ENCODE peak calls at places on chromosomes 1 and 21, in six cellular contexts. C is AG10803; I is CD8-positive, alpha-beta T cell; E is prostate gland; A is AG09309; D is neural progenitor cell. U is an unnamed sample.

GRCh38 chr1:184929711-184930202 is 44.6 kb downstream of the NIBAN1 start:
- DNase-seq in C (no peak), I (no peak), E (peak; percentile 93), A (no peak), D (no peak), U (peak; percentile 92)

GRCh38 chr1:145889722-145890121 is 4.1 kb upstream of the ANKRD35 start:
- DNase-seq in C (no peak), I (no peak), E (no peak), A (no peak), D (peak; percentile 15), U (peak; percentile 40)

GRCh38 chr1:224106568-224107281 is 7.2 kb upstream of the FBXO28 start:
- DNase-seq in C (peak; percentile 45), I (no peak), E (peak; percentile 59), A (no peak), D (peak; percentile 64), U (peak; percentile 66)

GRCh38 chr1:212856755-212857154 is 1.3 kb upstream of the FLVCR1 start:
- DNase-seq in C (no peak), I (no peak), E (no peak), A (no peak), D (no peak), U (no peak)

GRCh38 chr1:46757256-46757955 is 38.5 kb upstream of the EFCAB14 start:
- DNase-seq in C (no peak), I (no peak), E (peak; percentile 42), A (no peak), D (peak; percentile 28), U (peak; percentile 75)

GRCh38 chr21:35814858-35815619 is 245.3 kb downstream of the SETD4 start:
- DNase-seq in C (peak; percentile 8), I (no peak), E (no peak), A (no peak), D (no peak), U (peak; percentile 41)

GRCh38 chr1:4120557-4121292 is 220.7 kb upstream of the C1orf174 start:
- DNase-seq in C (no peak), I (no peak), E (no peak), A (no peak), D (no peak), U (no peak)

GRCh38 chr1:175889044-175889443 is 145.6 kb upstream of the TNR start:
- DNase-seq in C (peak; percentile 11), I (no peak), E (no peak), A (no peak), D (no peak), U (no peak)

GRCh38 chr1:96634863-96635262 is 86.7 kb upstream of the PTBP2 start:
- DNase-seq in C (no peak), I (no peak), E (no peak), A (no peak), D (no peak), U (peak; percentile 18)

GRCh38 chr1:113394043-113394862 is 3.9 kb downstream of the MAGI3 start:
- DNase-seq in C (no peak), I (no peak), E (no peak), A (no peak), D (no peak), U (no peak)

GRCh38 chr1:155086182-155086741 is 7.6 kb downstream of the EFNA3 start:
- DNase-seq in C (peak; percentile 37), I (peak; percentile 71), E (peak; percentile 61), A (no peak), D (peak; percentile 76), U (peak; percentile 60)

GRCh38 chr1:172966844-172967540 is 83.7 kb downstream of the TNFSF18 start:
- DNase-seq in C (no peak), I (no peak), E (no peak), A (no peak), D (no peak), U (peak; percentile 57)

GRCh38 chr21:18350216-18350615 is 53.4 kb downstream of the TMPRSS15 start:
- DNase-seq in C (peak; percentile 0), I (no peak), E (no peak), A (no peak), D (no peak), U (no peak)

GRCh38 chr1:18440385-18441226 is 40.1 kb upstream of the KLHDC7A start:
- DNase-seq in C (no peak), I (no peak), E (no peak), A (no peak), D (no peak), U (peak; percentile 14)

DNA sequence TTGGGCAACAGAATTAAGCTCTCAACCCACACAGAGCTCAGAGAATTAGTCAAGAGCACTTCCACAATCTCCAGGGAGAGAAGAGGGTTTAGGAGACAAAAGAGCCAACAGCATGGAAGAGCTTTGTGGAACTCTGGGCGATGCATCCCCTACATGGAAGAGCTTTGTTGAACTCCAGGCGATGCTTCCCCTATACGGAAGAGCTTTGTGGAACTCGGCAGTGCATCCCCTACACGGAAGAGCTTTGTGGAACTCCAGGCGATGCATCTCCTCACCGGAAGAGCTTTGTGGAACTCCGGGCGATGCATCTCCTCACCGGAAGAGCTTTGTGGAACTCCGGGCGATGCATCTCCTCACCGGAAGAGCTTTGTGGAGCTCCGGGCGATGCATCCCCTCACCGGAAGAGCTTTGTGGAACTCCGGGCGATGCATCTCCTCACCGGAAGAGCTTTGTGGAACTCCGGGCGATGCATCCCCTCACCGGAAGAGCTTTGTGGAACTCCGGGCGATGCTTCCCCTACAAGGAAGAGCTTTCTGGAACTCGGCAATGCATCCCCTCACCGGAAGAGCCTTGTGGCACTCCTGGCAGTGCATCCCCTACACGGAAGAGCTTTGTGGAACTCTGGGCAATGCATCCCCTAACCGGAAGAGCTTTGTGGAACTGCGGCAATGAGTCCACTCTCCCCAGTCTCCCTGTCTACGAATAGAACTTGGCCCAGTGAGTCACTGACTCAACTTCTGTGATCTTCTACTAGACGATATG is 422.8 kb downstream of the KIF26B start:
- DNase-seq in C (no peak), I (no peak), E (no peak), A (no peak), D (peak; percentile 23), U (no peak)
- TF ChIP-seq CTCF in C (no peak), I (no peak), E (no peak), A (no peak), D (no peak), U (no peak)

GRCh38 chr21:29121759-29122158 is 8.7 kb upstream of the MAP3K7CL start:
- DNase-seq in C (no peak), I (no peak), E (no peak), A (no peak), D (no peak), U (no peak)

GRCh38 chr21:29130234-29130993 is at the start of gene MAP3K7CL:
- DNase-seq in C (peak; percentile 100), I (no peak), E (no peak), A (peak; percentile 99), D (no peak), U (peak; percentile 97)

GRCh38 chr21:29125979-29126378 is 4.5 kb upstream of the MAP3K7CL start:
- DNase-seq in C (no peak), I (no peak), E (no peak), A (no peak), D (no peak), U (no peak)

GRCh38 chr21:29125199-29125598 is 5.2 kb upstream of the MAP3K7CL start:
- DNase-seq in C (no peak), I (no peak), E (no peak), A (no peak), D (no peak), U (no peak)

DNA sequence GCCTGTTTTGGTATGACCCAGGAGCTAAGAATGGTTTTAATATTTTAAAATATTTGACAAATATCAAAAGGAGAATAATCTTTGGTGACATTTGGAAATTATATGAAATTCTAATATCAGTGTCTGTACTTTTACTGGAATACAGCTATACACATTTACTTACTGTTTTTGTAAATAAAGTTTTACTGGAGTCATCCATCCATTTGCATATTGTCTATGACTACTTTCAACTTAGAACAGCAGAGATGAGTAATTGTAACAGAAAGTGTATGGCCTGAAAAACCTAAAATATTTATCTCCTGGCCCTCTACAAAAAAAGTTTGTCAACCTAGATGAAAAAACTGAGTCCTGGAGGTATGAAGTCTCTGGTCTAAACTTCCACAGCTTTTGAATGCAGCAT is 5.8 kb upstream of the MAP3K7CL start:
- DNase-seq in C (no peak), I (no peak), E (no peak), A (no peak), D (no peak), U (no peak)
- H3K4me3 ChIP-seq in C (no peak overlapping the region), I (no peak overlapping the region), E (no peak overlapping the region), A (no peak overlapping the region), D (no peak overlapping the region), U (no peak overlapping the region)

DNA sequence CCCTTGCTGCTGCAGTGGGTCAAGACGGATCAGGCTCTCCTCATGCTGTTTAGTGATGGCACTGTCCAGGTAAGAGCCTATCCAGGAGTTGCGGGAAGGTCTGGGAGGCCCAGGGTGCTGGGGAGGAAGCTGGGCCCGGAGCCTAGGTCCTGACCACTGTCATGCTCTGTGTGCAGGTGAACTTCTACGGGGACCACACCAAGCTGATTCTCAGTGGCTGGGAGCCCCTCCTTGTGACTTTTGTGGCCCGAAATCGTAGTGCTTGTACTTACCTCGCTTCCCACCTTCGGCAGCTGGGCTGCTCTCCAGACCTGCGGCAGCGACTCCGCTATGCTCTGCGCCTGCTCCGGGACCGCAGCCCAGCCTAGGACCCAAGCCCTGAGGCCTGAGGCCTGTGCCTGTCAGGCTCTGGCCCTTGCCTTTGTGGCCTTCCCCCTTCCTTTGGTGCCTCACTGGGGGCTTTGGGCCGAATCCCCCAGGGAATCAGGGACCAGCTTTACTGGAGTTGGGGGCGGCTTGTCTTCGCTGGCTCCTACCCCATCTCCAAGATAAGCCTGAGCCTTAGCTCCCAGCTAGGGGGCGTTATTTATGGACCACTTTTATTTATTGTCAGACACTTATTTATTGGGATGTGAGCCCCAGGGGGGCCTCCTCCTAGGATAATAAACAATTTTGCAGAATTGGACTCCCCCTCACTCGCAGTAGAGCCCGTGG is 1.7 kb downstream of the DYNLT4 start:
- DNase-seq in C (no peak), I (no peak), E (no peak), A (no peak), D (no peak), U (no peak)
- TF ChIP-seq CTCF in C (no peak), I (no peak), E (no peak), A (no peak), D (no peak), U (no peak)

GRCh38 chr1:9233942-9234222 is 692 bp upstream of the H6PD start:
- DNase-seq in C (no peak), I (no peak), E (no peak), A (no peak), D (no peak), U (no peak)
- H3K4me3 ChIP-seq in C (peak overlapping the region; percentile 64), I (peak overlapping the region; percentile 52), E (peak overlapping the region; percentile 60), A (peak overlapping the region; percentile 33), D (peak overlapping the region; percentile 72), U (peak overlapping the region; percentile 46)

GRCh38 chr21:21147374-21147745 is 149.2 kb downstream of the NCAM2 start:
- DNase-seq in C (no peak), I (no peak), E (no peak), A (no peak), D (no peak), U (no peak)
- TF ChIP-seq CTCF in C (no peak), I (no peak), E (no peak), A (no peak), D (no peak), U (no peak)

GRCh38 chr21:33586927-33587326 is 1.6 kb downstream of the DONSON start:
- DNase-seq in C (no peak), I (no peak), E (no peak), A (no peak), D (no peak), U (no peak)
- H3K4me3 ChIP-seq in C (no peak overlapping the region), I (no peak overlapping the region), E (no peak overlapping the region), A (no peak overlapping the region), D (peak overlapping the region; percentile 94), U (no peak overlapping the region)

GRCh38 chr1:156750932-156751723 is at the start of gene HDGF:
- DNase-seq in C (peak; percentile 30), I (peak; percentile 20), E (no peak), A (no peak), D (peak; percentile 77), U (peak; percentile 42)
- TF ChIP-seq CTCF in C (no peak), I (no peak), E (peak; percentile 26), A (no peak), D (no peak), U (no peak)